ENCODE peak calls at places on chromosomes 3 and 15, in eight cellular contexts. D, Y, O, C, U, N, J and V are unnamed samples.

GRCh38 chr3:16480861-16481569 is 32.5 kb downstream of the RFTN1 start:
- DNase-seq in N (no peak), U (no peak), J (no peak), D (peak; percentile 46), O (no peak), Y (no peak), C (peak; percentile 31), V (peak; percentile 68)

GRCh38 chr3:41418961-41419691 is 219.8 kb downstream of the CTNNB1 start:
- DNase-seq in Y (no peak), N (no peak), U (no peak), O (no peak), D (peak; percentile 97), J (no peak), C (peak; percentile 80), V (peak; percentile 33)

GRCh38 chr3:37190667-37191066 is 16.3 kb upstream of the LRRFIP2 start:
- DNase-seq in Y (no peak), N (no peak), O (no peak), C (no peak), D (no peak), U (no peak), J (no peak), V (no peak)

GRCh38 chr3:141412936-141413354 is 44.6 kb downstream of the ZBTB38 start:
- DNase-seq in Y (no peak), U (no peak), D (peak; percentile 79), J (peak; percentile 95), C (peak; percentile 94), O (no peak), N (peak; percentile 94), V (peak; percentile 84)

GRCh38 chr3:15241341-15241740 is 35.3 kb downstream of the CAPN7 start:
- DNase-seq in U (no peak), O (peak; percentile 61), C (no peak), Y (no peak), D (no peak), J (no peak), N (peak; percentile 69), V (peak; percentile 26)

GRCh38 chr3:66609660-66610547 is 109.1 kb upstream of the LRIG1 start:
- DNase-seq in N (no peak), C (peak; percentile 77), O (no peak), D (peak; percentile 95), Y (no peak), J (no peak), U (no peak), V (peak; percentile 72)

GRCh38 chr15:85540085-85540797 is 159.8 kb downstream of the AKAP13 start:
- DNase-seq in Y (no peak), J (no peak), U (no peak), N (no peak), C (no peak), D (no peak), O (no peak), V (no peak)

GRCh38 chr15:40150163-40150925 is 10.5 kb upstream of the BUB1B start:
- DNase-seq in U (no peak), O (no peak), J (no peak), C (peak; percentile 59), N (no peak), D (peak; percentile 63), Y (no peak), V (peak; percentile 73)

GRCh38 chr3:80367149-80367548 is 599.4 kb upstream of the ROBO1 start:
- DNase-seq in J (no peak), O (no peak), U (no peak), D (no peak), C (no peak), Y (no peak), N (no peak), V (no peak)

GRCh38 chr15:39833515-39833981 is 50.9 kb upstream of the FSIP1 start:
- DNase-seq in U (no peak), J (no peak), N (no peak), Y (no peak), O (no peak), D (peak; percentile 32), C (peak; percentile 49), V (peak; percentile 87)

GRCh38 chr3:167148121-167148520 is 232.0 kb downstream of the ZBBX start:
- DNase-seq in J (no peak), Y (no peak), O (no peak), D (no peak), N (no peak), U (no peak), C (no peak), V (no peak)

GRCh38 chr3:37569991-37570390 is 291.7 kb upstream of the CTDSPL start:
- DNase-seq in C (no peak), D (no peak), O (no peak), U (no peak), N (no peak), Y (no peak), J (no peak), V (no peak)

GRCh38 chr3:134708671-134709070 is 57.8 kb upstream of the KY start:
- DNase-seq in U (no peak), D (peak; percentile 16), C (no peak), O (no peak), J (no peak), N (no peak), Y (no peak), V (peak; percentile 81)

GRCh38 chr3:156187146-156187769 is 66.9 kb downstream of the KCNAB1 start:
- DNase-seq in J (no peak), Y (no peak), O (no peak), N (no peak), D (peak; percentile 45), C (no peak), U (no peak), V (peak; percentile 35)

GRCh38 chr3:48026951-48027908 is 11.0 kb upstream of the MAP4 start:
- DNase-seq in C (no peak), O (no peak), N (no peak), J (no peak), U (no peak), D (no peak), Y (no peak), V (no peak)

GRCh38 chr3:45055411-45056143 is 29.5 kb downstream of the CLEC3B start:
- DNase-seq in Y (no peak), O (peak; percentile 55), C (peak; percentile 94), J (no peak), N (no peak), U (no peak), D (peak; percentile 78), V (peak; percentile 77)

GRCh38 chr3:14587733-14588360 is 47.7 kb upstream of the GRIP2 start:
- DNase-seq in C (peak; percentile 33), O (no peak), J (no peak), N (no peak), U (no peak), D (no peak), Y (no peak), V (peak; percentile 24)

GRCh38 chr3:197371521-197372075 is 73.2 kb upstream of the DLG1 start:
- DNase-seq in C (no peak), N (no peak), Y (no peak), J (no peak), U (no peak), D (peak; percentile 47), O (no peak), V (no peak)

GRCh38 chr3:169478566-169479313 is 184.8 kb downstream of the MECOM start:
- DNase-seq in D (no peak), C (no peak), U (no peak), J (no peak), Y (no peak), O (no peak), N (no peak), V (peak; percentile 71)

GRCh38 chr3:161349529-161350278 is 21.6 kb downstream of the SPTSSB start:
- DNase-seq in D (peak; percentile 91), C (peak; percentile 82), J (no peak), Y (no peak), O (peak; percentile 32), U (no peak), N (no peak), V (peak; percentile 80)

GRCh38 chr15:38300395-38300794 is 47.8 kb downstream of the SPRED1 start:
- DNase-seq in D (peak; percentile 25), U (no peak), N (no peak), O (no peak), J (no peak), Y (no peak), C (peak; percentile 52), V (peak; percentile 75)

GRCh38 chr15:84911879-84912660 is 27.6 kb downstream of the SLC28A1 start:
- DNase-seq in D (peak; percentile 99), U (no peak), J (peak; percentile 94), Y (no peak), N (peak; percentile 90), O (no peak), C (peak; percentile 96), V (peak; percentile 100)

GRCh38 chr3:8451696-8452095 is 49.9 kb upstream of the LMCD1 start:
- DNase-seq in C (no peak), Y (no peak), O (no peak), U (no peak), J (no peak), D (peak; percentile 58), N (no peak), V (peak; percentile 46)

GRCh38 chr15:50315814-50316630 is 39.0 kb downstream of the GABPB1 start:
- DNase-seq in N (no peak), O (no peak), J (no peak), Y (no peak), C (peak; percentile 79), U (no peak), D (peak; percentile 62), V (peak; percentile 72)

GRCh38 chr15:61879219-61879618 is 181.0 kb downstream of the VPS13C start:
- DNase-seq in C (no peak), O (no peak), D (no peak), U (no peak), J (no peak), Y (no peak), N (no peak), V (no peak)

GRCh38 chr15:36811903-36812302 is 232.5 kb downstream of the CDIN1 start:
- DNase-seq in U (no peak), Y (no peak), N (no peak), J (no peak), C (no peak), O (no peak), D (no peak), V (no peak)
- H3K4me3 ChIP-seq in U (no peak overlapping the region), Y (no peak overlapping the region), N (no peak overlapping the region), J (no peak overlapping the region), C (no peak overlapping the region), O (no peak overlapping the region), D (no peak overlapping the region), V (no peak overlapping the region)

GRCh38 chr3:82410366-82410765 is 648.9 kb upstream of the GBE1 start:
- DNase-seq in C (no peak), U (no peak), O (no peak), Y (no peak), D (no peak), J (no peak), N (no peak), V (no peak)
- TF ChIP-seq CTCF in C (no peak), U (no peak), O (no peak), Y (no peak), D (no peak), J (no peak), N (no peak), V (no peak)

GRCh38 chr3:100602506-100603444 is 6.6 kb upstream of the ADGRG7 start:
- DNase-seq in C (peak; percentile 18), Y (no peak), O (no peak), J (no peak), D (peak; percentile 14), U (no peak), N (no peak), V (peak; percentile 21)
- H3K4me3 ChIP-seq in C (peak overlapping the region; percentile 25), Y (no peak overlapping the region), O (no peak overlapping the region), J (peak overlapping the region; percentile 39), D (no peak overlapping the region), U (no peak overlapping the region), N (no peak overlapping the region), V (no peak overlapping the region)

GRCh38 chr3:28853830-28854229 is 427.0 kb upstream of the RBMS3 start:
- DNase-seq in U (no peak), C (peak; percentile 57), D (peak; percentile 36), J (no peak), N (no peak), O (no peak), Y (no peak), V (peak; percentile 65)
- TF ChIP-seq CTCF in U (no peak), C (no peak), D (no peak), J (no peak), N (no peak), O (no peak), Y (no peak), V (peak; percentile 14)